ENCODE peak calls at places on chromosomes 7 and 10, in five cellular contexts. One of them, this sample, is unnamed.

GRCh38 chr7:12855036-12855435 is 167.6 kb downstream of the ARL4A start:
- DNase-seq in brain microvascular endothelial cell: no peak
- DNase-seq in AG04449: no peak
- DNase-seq in fibroblast of mammary gland: peak
- DNase-seq in esophagus squamous epithelium: no peak
- DNase-seq in this sample: no peak

GRCh38 chr10:110446954-110447608 is 50.6 kb upstream of the DUSP5 start:
- DNase-seq in AG04449: no peak
- DNase-seq in brain microvascular endothelial cell: peak
- DNase-seq in esophagus squamous epithelium: no peak
- DNase-seq in fibroblast of mammary gland: peak
- DNase-seq in this sample: peak

GRCh38 chr10:9545073-9545472 is 1472.6 kb upstream of the CELF2 start:
- DNase-seq in brain microvascular endothelial cell: no peak
- DNase-seq in fibroblast of mammary gland: peak
- DNase-seq in AG04449: no peak
- DNase-seq in esophagus squamous epithelium: no peak
- DNase-seq in this sample: no peak

GRCh38 chr7:51141451-51141971 is 175.1 kb downstream of the COBL start:
- DNase-seq in brain microvascular endothelial cell: peak
- DNase-seq in fibroblast of mammary gland: peak
- DNase-seq in AG04449: no peak
- DNase-seq in esophagus squamous epithelium: no peak
- DNase-seq in this sample: no peak

GRCh38 chr10:34655286-34656170 is 159.6 kb downstream of the PARD3 start:
- DNase-seq in brain microvascular endothelial cell: peak
- DNase-seq in esophagus squamous epithelium: no peak
- DNase-seq in AG04449: peak
- DNase-seq in fibroblast of mammary gland: peak
- DNase-seq in this sample: peak

GRCh38 chr7:139495726-139496125 is 12.3 kb upstream of the KLRG2 start:
- DNase-seq in AG04449: no peak
- DNase-seq in brain microvascular endothelial cell: no peak
- DNase-seq in esophagus squamous epithelium: no peak
- DNase-seq in fibroblast of mammary gland: no peak
- DNase-seq in this sample: no peak

GRCh38 chr7:82050792-82051191 is 280.9 kb upstream of the HGF start:
- DNase-seq in brain microvascular endothelial cell: peak
- DNase-seq in AG04449: peak
- DNase-seq in fibroblast of mammary gland: peak
- DNase-seq in esophagus squamous epithelium: no peak
- DNase-seq in this sample: peak

GRCh38 chr10:97549587-97550322 is 22.8 kb upstream of the ANKRD2 start:
- DNase-seq in esophagus squamous epithelium: no peak
- DNase-seq in AG04449: no peak
- DNase-seq in fibroblast of mammary gland: no peak
- DNase-seq in brain microvascular endothelial cell: no peak
- DNase-seq in this sample: no peak

GRCh38 chr7:17289074-17289665 is 9.3 kb upstream of the AHR start:
- DNase-seq in AG04449: no peak
- DNase-seq in brain microvascular endothelial cell: peak
- DNase-seq in fibroblast of mammary gland: peak
- DNase-seq in esophagus squamous epithelium: no peak
- DNase-seq in this sample: no peak

GRCh38 chr10:116270691-116271592 is 2.1 kb downstream of the GFRA1 start:
- DNase-seq in fibroblast of mammary gland: no peak
- DNase-seq in brain microvascular endothelial cell: no peak
- DNase-seq in esophagus squamous epithelium: no peak
- DNase-seq in AG04449: no peak
- DNase-seq in this sample: no peak

GRCh38 chr7:149770728-149771127 is 2.7 kb downstream of the ZNF467 start:
- DNase-seq in brain microvascular endothelial cell: no peak
- DNase-seq in fibroblast of mammary gland: no peak
- DNase-seq in AG04449: no peak
- DNase-seq in esophagus squamous epithelium: no peak
- DNase-seq in this sample: no peak
- H3K4me3 ChIP-seq in brain microvascular endothelial cell: no peak
- H3K4me3 ChIP-seq in fibroblast of mammary gland: no peak
- H3K4me3 ChIP-seq in AG04449: no peak
- H3K4me3 ChIP-seq in esophagus squamous epithelium: no peak
- H3K4me3 ChIP-seq in this sample: no peak

GRCh38 chr7:46756256-46756655 is 825.7 kb downstream of the TNS3 start:
- DNase-seq in fibroblast of mammary gland: no peak
- DNase-seq in brain microvascular endothelial cell: no peak
- DNase-seq in AG04449: no peak
- DNase-seq in esophagus squamous epithelium: no peak
- DNase-seq in this sample: no peak
- H3K4me3 ChIP-seq in fibroblast of mammary gland: no peak
- H3K4me3 ChIP-seq in brain microvascular endothelial cell: no peak
- H3K4me3 ChIP-seq in AG04449: no peak
- H3K4me3 ChIP-seq in esophagus squamous epithelium: no peak
- H3K4me3 ChIP-seq in this sample: no peak

GRCh38 chr10:8045728-8046494 is 8.6 kb upstream of the GATA3 start:
- DNase-seq in fibroblast of mammary gland: no peak
- DNase-seq in AG04449: no peak
- DNase-seq in esophagus squamous epithelium: no peak
- DNase-seq in brain microvascular endothelial cell: no peak
- DNase-seq in this sample: no peak

GRCh38 chr10:8048281-8049008 is 6.0 kb upstream of the GATA3 start:
- DNase-seq in AG04449: no peak
- DNase-seq in brain microvascular endothelial cell: no peak
- DNase-seq in fibroblast of mammary gland: no peak
- DNase-seq in esophagus squamous epithelium: no peak
- DNase-seq in this sample: no peak

GRCh38 chr10:8049151-8049873 is 5.2 kb upstream of the GATA3 start:
- DNase-seq in brain microvascular endothelial cell: no peak
- DNase-seq in AG04449: no peak
- DNase-seq in esophagus squamous epithelium: no peak
- DNase-seq in fibroblast of mammary gland: no peak
- DNase-seq in this sample: no peak

GRCh38 chr10:8049874-8050560 is 4.5 kb upstream of the GATA3 start:
- DNase-seq in esophagus squamous epithelium: no peak
- DNase-seq in fibroblast of mammary gland: no peak
- DNase-seq in AG04449: no peak
- DNase-seq in brain microvascular endothelial cell: no peak
- DNase-seq in this sample: no peak

GRCh38 chr10:8047452-8048280 is 6.8 kb upstream of the GATA3 start:
- DNase-seq in esophagus squamous epithelium: no peak
- DNase-seq in AG04449: no peak
- DNase-seq in brain microvascular endothelial cell: no peak
- DNase-seq in fibroblast of mammary gland: no peak
- DNase-seq in this sample: no peak
- H3K4me3 ChIP-seq in esophagus squamous epithelium: no peak
- H3K4me3 ChIP-seq in AG04449: no peak
- H3K4me3 ChIP-seq in brain microvascular endothelial cell: no peak
- H3K4me3 ChIP-seq in fibroblast of mammary gland: no peak
- H3K4me3 ChIP-seq in this sample: no peak

GRCh38 chr10:95963992-95964391 is 56.2 kb downstream of the CC2D2B start:
- DNase-seq in AG04449: no peak
- DNase-seq in brain microvascular endothelial cell: no peak
- DNase-seq in esophagus squamous epithelium: no peak
- DNase-seq in fibroblast of mammary gland: no peak
- DNase-seq in this sample: no peak
- H3K4me3 ChIP-seq in AG04449: no peak
- H3K4me3 ChIP-seq in brain microvascular endothelial cell: no peak
- H3K4me3 ChIP-seq in esophagus squamous epithelium: no peak
- H3K4me3 ChIP-seq in fibroblast of mammary gland: no peak
- H3K4me3 ChIP-seq in this sample: no peak

GRCh38 chr10:93435061-93435491 is 47.1 kb downstream of the MYOF start:
- DNase-seq in esophagus squamous epithelium: no peak
- DNase-seq in brain microvascular endothelial cell: no peak
- DNase-seq in fibroblast of mammary gland: no peak
- DNase-seq in AG04449: no peak
- DNase-seq in this sample: no peak

GRCh38 chr10:93437000-93437945 is 44.9 kb downstream of the MYOF start:
- DNase-seq in fibroblast of mammary gland: peak
- DNase-seq in esophagus squamous epithelium: no peak
- DNase-seq in brain microvascular endothelial cell: peak
- DNase-seq in AG04449: peak
- DNase-seq in this sample: peak

GRCh38 chr10:93435621-93436385 is 46.3 kb downstream of the MYOF start:
- DNase-seq in brain microvascular endothelial cell: peak
- DNase-seq in esophagus squamous epithelium: no peak
- DNase-seq in fibroblast of mammary gland: peak
- DNase-seq in AG04449: no peak
- DNase-seq in this sample: peak

GRCh38 chr10:93437946-93438795 is 44.0 kb downstream of the MYOF start:
- DNase-seq in brain microvascular endothelial cell: peak
- DNase-seq in fibroblast of mammary gland: peak
- DNase-seq in esophagus squamous epithelium: no peak
- DNase-seq in AG04449: no peak
- DNase-seq in this sample: peak

DNA sequence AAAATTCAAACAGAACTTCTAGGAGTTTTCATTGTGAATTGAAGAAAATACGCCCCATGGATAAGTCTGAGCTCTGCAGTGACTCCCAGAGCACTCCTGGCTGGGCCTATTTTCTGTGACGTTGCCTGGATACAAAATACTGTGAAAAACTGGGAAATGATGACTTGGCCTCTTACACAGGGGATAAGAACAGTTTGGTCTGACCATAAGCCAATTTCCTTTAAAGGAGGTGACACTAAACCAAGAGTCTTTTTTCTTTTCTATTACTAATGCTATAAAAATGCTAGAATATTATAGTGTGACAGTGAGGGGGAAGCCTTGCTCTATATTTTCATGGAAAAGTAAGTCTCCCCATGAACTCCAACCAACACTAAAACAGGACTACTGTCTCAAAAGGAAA is 45.6 kb downstream of the MYOF start:
- DNase-seq in AG04449: peak
- DNase-seq in fibroblast of mammary gland: peak
- DNase-seq in brain microvascular endothelial cell: peak
- DNase-seq in esophagus squamous epithelium: no peak
- DNase-seq in this sample: peak
- H3K4me3 ChIP-seq in AG04449: no peak
- H3K4me3 ChIP-seq in fibroblast of mammary gland: no peak
- H3K4me3 ChIP-seq in brain microvascular endothelial cell: peak
- H3K4me3 ChIP-seq in esophagus squamous epithelium: peak
- H3K4me3 ChIP-seq in this sample: peak

DNA sequence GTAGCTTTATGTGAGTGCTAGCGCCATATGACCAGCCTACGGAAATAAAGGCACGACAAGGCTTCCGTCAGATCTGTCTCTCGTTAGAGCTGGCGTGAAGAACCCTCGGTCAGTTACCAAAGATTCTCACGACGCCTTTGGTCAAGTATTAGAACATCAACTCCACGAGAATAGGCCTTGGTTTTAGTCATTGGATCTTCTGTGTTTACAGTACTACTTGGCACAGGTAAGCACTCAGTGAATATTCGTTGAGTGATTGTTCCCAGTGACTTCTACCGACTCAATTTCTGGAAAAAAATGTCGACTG is 316 bp downstream of the RBM48 start:
- DNase-seq in brain microvascular endothelial cell: no peak
- DNase-seq in fibroblast of mammary gland: no peak
- DNase-seq in AG04449: no peak
- DNase-seq in esophagus squamous epithelium: no peak
- DNase-seq in this sample: no peak
- H3K4me3 ChIP-seq in brain microvascular endothelial cell: peak
- H3K4me3 ChIP-seq in fibroblast of mammary gland: peak
- H3K4me3 ChIP-seq in AG04449: peak
- H3K4me3 ChIP-seq in esophagus squamous epithelium: peak
- H3K4me3 ChIP-seq in this sample: peak

DNA sequence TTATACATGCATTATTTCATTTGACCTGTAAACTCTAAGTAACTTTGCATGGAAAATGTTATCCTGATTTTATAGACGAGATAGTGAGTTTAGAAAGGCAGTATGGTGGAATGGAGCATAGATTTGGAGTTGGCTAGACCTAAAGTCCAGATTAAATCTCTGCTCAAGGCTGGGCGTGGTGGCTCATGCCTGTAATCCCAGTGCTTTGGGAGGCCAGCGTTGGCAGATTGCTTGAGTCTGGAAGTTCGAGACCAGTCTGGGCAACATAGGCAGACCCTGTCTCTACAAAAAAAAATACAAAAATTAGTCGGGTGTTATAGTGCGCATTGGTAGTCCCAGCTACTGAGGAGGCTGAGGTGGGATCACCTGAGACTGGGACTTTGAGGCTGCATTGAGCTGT is 9.4 kb downstream of the PTEN start:
- DNase-seq in AG04449: no peak
- DNase-seq in fibroblast of mammary gland: no peak
- DNase-seq in brain microvascular endothelial cell: no peak
- DNase-seq in esophagus squamous epithelium: no peak
- DNase-seq in this sample: no peak
- H3K4me3 ChIP-seq in AG04449: no peak
- H3K4me3 ChIP-seq in fibroblast of mammary gland: no peak
- H3K4me3 ChIP-seq in brain microvascular endothelial cell: no peak
- H3K4me3 ChIP-seq in esophagus squamous epithelium: no peak
- H3K4me3 ChIP-seq in this sample: no peak

This sample was measured in skeletal muscle cell.